ENCODE peak calls at places on chromosomes 13 and 19, in ten cellular contexts. N is right atrium auricular region; U is thoracic aorta; V is heart left ventricle; B is cardiac muscle cell; S is ascending aorta; K is tibial nerve; M is CD4-positive, CD25-positive, alpha-beta regulatory T cell; G is suprapubic skin; P is small intestine. O is an unnamed sample. For H3K27me3, the result is how much of the 10 kb centered on the place peaks cover.

GRCh38 chr13:113170503-113170902 is 12.1 kb downstream of the PROZ start:
- DNase-seq in N (no peak), U (no peak), V (no peak), B (no peak), S (no peak), K (no peak), M (no peak), G (no peak), P (no peak), O (no peak)

GRCh38 chr13:19158006-19158405 is 23.6 kb downstream of the TUBA3C start:
- DNase-seq in N (no peak), U (no peak), V (no peak), B (no peak), S (no peak), K (no peak), M (no peak), G (no peak), P (no peak), O (no peak)

GRCh38 chr19:8143041-8143440 is 6.4 kb downstream of the FBN3 start:
- DNase-seq in N (no peak), U (no peak), V (no peak), B (no peak), S (no peak), K (no peak), M (no peak), G (no peak), P (no peak), O (no peak)

GRCh38 chr19:37519890-37520289 is 13.2 kb downstream of the ZNF793 start:
- DNase-seq in N (no peak), U (no peak), V (no peak), B (peak), S (no peak), K (no peak), M (no peak), G (no peak), P (no peak), O (peak)

GRCh38 chr13:51330741-51331140 is 8.8 kb upstream of the SERPINE3 start:
- DNase-seq in N (no peak), U (no peak), V (no peak), B (peak), S (no peak), K (no peak), M (no peak), G (no peak), P (no peak), O (no peak)

GRCh38 chr13:50127726-50128291 is 112.6 kb downstream of the KCNRG start:
- DNase-seq in N (no peak), U (no peak), V (no peak), B (no peak), S (no peak), K (no peak), M (peak), G (peak), P (peak), O (no peak)

GRCh38 chr13:111895896-111896821 is 170.8 kb upstream of the SOX1 start:
- DNase-seq in N (peak), U (no peak), V (no peak), B (no peak), S (no peak), K (no peak), M (no peak), G (no peak), P (no peak), O (no peak)

GRCh38 chr19:47107201-47107952 is 6.2 kb downstream of the ZC3H4 start:
- DNase-seq in N (no peak), U (no peak), V (no peak), B (no peak), S (no peak), K (no peak), M (peak), G (no peak), P (peak), O (peak)

GRCh38 chr19:10295305-10295846 is 5.6 kb downstream of the ICAM5 start:
- DNase-seq in N (no peak), U (no peak), V (no peak), B (peak), S (no peak), K (no peak), M (peak), G (no peak), P (peak), O (no peak)

GRCh38 chr13:90493667-90494066 is 853.8 kb upstream of the MIR17HG start:
- DNase-seq in N (no peak), U (no peak), V (no peak), B (no peak), S (no peak), K (no peak), M (no peak), G (no peak), P (no peak), O (no peak)

GRCh38 chr19:17303940-17304267 is 679 bp upstream of the ABHD8 start:
- DNase-seq in N (no peak), U (no peak), V (no peak), B (no peak), S (no peak), K (no peak), M (no peak), G (no peak), P (no peak), O (no peak)

GRCh38 chr19:13073263-13073662 is 29.4 kb downstream of the LYL1 start:
- DNase-seq in N (no peak), U (no peak), V (no peak), B (no peak), S (no peak), K (no peak), M (no peak), G (no peak), P (no peak), O (no peak)

GRCh38 chr19:42284641-42285341 is 15.7 kb downstream of the CIC start:
- DNase-seq in N (no peak), U (no peak), V (no peak), B (no peak), S (no peak), K (no peak), M (peak), G (peak), P (no peak), O (no peak)

GRCh38 chr19:7883796-7884570 is 4.3 kb upstream of the LRRC8E start:
- DNase-seq in N (no peak), U (no peak), V (no peak), B (peak), S (no peak), K (no peak), M (no peak), G (no peak), P (no peak), O (peak)

GRCh38 chr19:355134-355533 is 10.5 kb upstream of the MIER2 start:
- DNase-seq in N (no peak), U (no peak), V (no peak), B (no peak), S (no peak), K (no peak), M (no peak), G (no peak), P (no peak), O (peak)

DNA sequence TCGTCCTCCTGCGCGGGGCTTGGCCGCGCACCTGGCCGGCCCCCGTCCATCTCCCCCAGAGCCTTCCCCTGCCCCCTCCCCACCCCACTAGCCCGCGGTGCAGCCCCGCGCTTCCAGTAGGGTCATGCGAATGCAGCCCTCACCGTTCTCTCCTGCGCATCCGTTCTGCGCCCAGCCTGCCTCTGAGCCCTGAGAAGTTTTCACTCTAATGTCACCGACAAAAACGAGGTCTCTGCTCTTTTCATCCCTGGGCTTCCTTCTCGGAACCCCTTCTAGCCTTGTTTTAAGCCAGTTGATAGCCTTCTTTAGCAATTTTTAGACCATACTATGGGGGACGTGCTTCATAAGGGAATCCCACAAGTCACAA is 97.4 kb downstream of the ATP8A2 start:
- DNase-seq in N (no peak), U (no peak), V (no peak), B (no peak), S (no peak), K (no peak), M (no peak), G (no peak), P (no peak), O (no peak)
- H3K27me3 ChIP-seq in N (under half), U (under half), V (under half), B (half or more), S (under half), K (under half), M (under half), G (under half), P (under half), O (under half)

GRCh38 chr19:48396871-48397176 is 3.4 kb downstream of the GRIN2D start:
- DNase-seq in N (no peak), U (no peak), V (no peak), B (no peak), S (no peak), K (no peak), M (no peak), G (no peak), P (no peak), O (no peak)

GRCh38 chr19:48398329-48399235 is 5.1 kb downstream of the GRIN2D start:
- DNase-seq in N (peak), U (peak), V (peak), B (peak), S (no peak), K (peak), M (peak), G (peak), P (peak), O (peak)

GRCh38 chr19:48397263-48397635 is 3.8 kb downstream of the GRIN2D start:
- DNase-seq in N (no peak), U (no peak), V (no peak), B (no peak), S (no peak), K (no peak), M (no peak), G (no peak), P (no peak), O (no peak)

GRCh38 chr19:48396010-48396870 is 2.8 kb downstream of the GRIN2D start:
- DNase-seq in N (no peak), U (no peak), V (no peak), B (no peak), S (no peak), K (no peak), M (no peak), G (no peak), P (peak), O (no peak)

GRCh38 chr19:48397636-48398328 is 4.3 kb downstream of the GRIN2D start:
- DNase-seq in N (no peak), U (no peak), V (no peak), B (peak), S (no peak), K (no peak), M (no peak), G (no peak), P (no peak), O (no peak)
- H3K4me3 ChIP-seq in N (peak), U (peak), V (peak), B (peak), S (peak), K (peak), M (peak), G (peak), P (no peak), O (peak)

DNA sequence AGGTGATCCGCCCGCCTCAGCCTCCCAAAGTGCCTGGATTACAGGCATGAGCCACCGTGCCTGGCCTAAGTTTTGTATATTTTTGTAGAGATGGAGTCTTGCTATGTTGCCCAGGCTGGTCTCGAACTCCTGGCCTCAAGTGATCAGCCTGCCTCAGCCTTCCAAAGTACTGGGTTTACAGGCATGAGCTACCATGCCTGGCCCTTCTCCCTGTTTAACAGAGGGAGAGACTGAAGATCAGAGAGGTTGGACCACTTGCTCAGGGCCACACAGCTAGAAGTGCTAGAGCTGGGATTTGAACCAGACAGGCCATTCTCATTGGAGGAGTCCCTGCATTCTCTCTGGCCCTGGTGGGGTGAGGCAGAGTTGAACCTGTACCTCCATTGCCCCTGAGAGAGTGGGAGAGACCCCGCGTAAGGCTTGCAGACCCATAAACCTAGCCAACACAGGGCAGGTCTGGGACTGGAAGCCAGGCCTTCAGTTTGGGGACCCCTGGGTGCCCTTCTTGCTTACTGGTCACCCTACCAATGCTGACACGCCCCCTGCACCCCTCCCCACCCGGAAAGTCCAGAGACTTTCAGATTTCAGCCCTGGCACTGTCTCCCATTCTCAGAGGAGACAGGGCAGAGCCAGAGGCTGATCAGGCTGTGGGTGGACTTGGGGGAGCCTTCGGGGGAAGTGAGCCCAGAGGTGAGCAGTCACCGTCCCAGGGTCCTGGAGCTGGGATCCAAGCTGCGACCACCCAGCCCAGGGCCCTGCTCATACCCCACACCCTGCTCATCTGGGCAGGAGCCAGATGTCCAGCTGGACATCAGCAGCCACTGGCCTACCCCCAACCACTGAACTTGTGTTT is 13.3 kb downstream of the TTYH1 start:
- DNase-seq in N (no peak), U (no peak), V (no peak), B (no peak), S (no peak), K (no peak), M (no peak), G (no peak), P (no peak), O (peak)
- H3K27me3 ChIP-seq in N (under half), U (under half), V (under half), B (under half), S (under half), K (under half), M (under half), G (half or more), P (under half), O (under half)

DNA sequence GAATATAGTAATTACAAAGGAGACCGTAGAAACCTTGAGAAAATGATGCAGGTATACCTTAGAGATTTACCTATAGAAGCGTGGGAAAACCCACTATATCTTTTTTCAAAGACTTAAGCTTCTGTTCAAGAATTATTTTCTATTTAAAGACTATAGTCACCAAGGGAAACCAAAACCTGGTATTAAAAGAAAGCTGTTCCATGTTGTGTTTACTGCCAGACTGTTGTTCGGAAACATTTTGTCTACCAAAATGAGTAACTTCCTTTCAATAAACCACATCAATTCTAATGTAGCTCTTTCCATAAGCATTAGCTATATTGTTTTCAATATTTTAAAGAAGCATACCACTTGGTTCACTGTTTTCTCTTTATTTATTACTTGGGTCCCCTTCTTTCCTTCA is 182.9 kb upstream of the SLITRK6 start:
- DNase-seq in N (no peak), U (no peak), V (no peak), B (no peak), S (no peak), K (no peak), M (no peak), G (no peak), P (no peak), O (no peak)
- H3K4me3 ChIP-seq in N (no peak), U (no peak), V (no peak), B (no peak), S (no peak), K (no peak), M (no peak), G (no peak), P (no peak), O (no peak)

DNA sequence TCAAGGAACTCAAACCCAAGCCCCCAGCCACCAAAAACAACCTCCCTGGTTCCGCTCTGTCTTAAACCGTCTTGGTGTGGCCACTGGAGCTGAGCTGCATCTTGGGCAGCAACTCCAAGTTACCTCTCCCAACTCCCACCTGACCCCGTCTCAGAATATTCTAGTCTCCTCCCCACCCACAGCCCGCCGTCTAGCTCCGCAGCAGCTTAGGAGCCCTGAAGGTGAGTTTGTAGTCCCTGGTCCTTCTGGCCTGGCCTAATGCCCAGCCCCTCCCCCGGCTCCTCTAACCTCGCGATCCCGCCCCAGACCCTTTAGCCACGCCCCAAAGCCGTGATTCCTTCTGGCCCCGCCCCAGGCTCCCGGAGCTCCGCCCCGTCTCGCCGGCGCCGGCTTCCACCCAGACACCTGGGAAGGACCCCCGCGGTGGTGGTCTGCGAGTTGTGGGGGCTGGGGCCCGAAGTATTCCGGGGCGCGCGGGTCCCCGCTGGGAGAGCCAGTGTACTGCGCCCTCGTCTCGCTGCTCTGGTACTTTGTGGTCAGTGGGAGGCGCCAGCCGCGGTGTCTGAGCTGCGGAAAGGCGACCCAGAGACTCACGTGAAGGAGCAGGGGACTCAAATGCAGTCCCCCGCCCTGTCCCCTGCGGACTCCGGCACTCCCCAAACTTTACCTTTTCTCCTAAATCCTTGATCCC is 2.5 kb upstream of the LHB start:
- DNase-seq in N (no peak), U (no peak), V (peak), B (peak), S (no peak), K (no peak), M (peak), G (peak), P (peak), O (peak)
- H3K27me3 ChIP-seq in N (under half), U (under half), V (under half), B (under half), S (under half), K (under half), M (under half), G (under half), P (under half), O (under half)

GRCh38 chr13:32316030-32316344 is 679 bp downstream of the BRCA2 start:
- DNase-seq in N (no peak), U (no peak), V (no peak), B (no peak), S (no peak), K (no peak), M (no peak), G (no peak), P (no peak), O (no peak)
- H3K4me3 ChIP-seq in N (peak), U (peak), V (peak), B (peak), S (peak), K (peak), M (peak), G (peak), P (peak), O (peak)

GRCh38 chr19:18858906-18859646 is 27.3 kb downstream of the UPF1 start:
- DNase-seq in N (no peak), U (no peak), V (no peak), B (no peak), S (no peak), K (no peak), M (no peak), G (peak), P (no peak), O (no peak)

GRCh38 chr19:18854982-18855381 is 23.2 kb downstream of the UPF1 start:
- DNase-seq in N (no peak), U (no peak), V (no peak), B (no peak), S (no peak), K (no peak), M (no peak), G (no peak), P (no peak), O (no peak)

GRCh38 chr19:18855647-18856384 is 24.1 kb downstream of the UPF1 start:
- DNase-seq in N (no peak), U (no peak), V (no peak), B (no peak), S (no peak), K (no peak), M (no peak), G (no peak), P (no peak), O (no peak)

GRCh38 chr19:18857223-18857622 is 25.5 kb downstream of the UPF1 start:
- DNase-seq in N (no peak), U (no peak), V (no peak), B (no peak), S (no peak), K (no peak), M (no peak), G (no peak), P (no peak), O (no peak)

DNA sequence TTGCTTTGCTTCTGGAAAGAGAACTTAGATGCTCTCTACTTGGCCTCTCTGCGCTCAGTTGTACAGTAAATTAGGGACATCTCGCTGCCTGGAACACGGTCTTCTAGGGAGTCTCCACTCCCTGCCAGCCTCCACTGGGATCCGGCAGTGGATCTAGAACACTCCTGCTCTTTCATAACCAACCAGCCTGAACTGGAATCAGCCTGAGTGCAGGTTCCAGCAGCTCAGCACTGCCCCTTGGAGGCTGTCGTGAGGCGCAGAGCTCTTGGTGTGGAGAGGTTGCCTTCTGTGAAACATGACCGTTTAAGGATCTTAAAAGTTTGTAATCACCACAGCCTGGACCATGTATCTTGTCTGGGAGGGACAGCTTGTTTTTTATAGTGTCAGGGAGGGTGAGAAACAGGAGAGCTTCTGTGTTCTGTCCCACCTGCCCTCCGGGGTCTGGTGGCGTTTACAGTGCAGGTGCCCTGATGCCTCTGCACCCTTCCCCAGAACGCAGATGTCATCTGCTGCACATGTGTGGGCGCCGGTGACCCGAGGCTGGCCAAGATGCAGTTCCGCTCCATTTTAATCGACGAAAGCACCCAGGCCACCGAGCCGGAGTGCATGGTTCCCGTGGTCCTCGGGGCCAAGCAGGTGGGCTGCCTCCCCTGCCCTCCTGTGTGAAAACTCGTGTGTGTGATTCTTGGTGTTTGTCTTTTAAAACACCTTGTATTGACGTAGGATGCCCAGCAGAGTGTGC is 24.8 kb downstream of the UPF1 start:
- DNase-seq in N (no peak), U (no peak), V (no peak), B (peak), S (no peak), K (no peak), M (no peak), G (no peak), P (no peak), O (no peak)
- H3K27me3 ChIP-seq in N (under half), U (under half), V (under half), B (under half), S (under half), K (under half), M (under half), G (under half), P (under half), O (under half)

GRCh38 chr19:50817941-50818858 is 5.4 kb downstream of the KLK1 start:
- DNase-seq in N (no peak), U (no peak), V (peak), B (peak), S (no peak), K (no peak), M (no peak), G (no peak), P (peak), O (no peak)
- H3K4me3 ChIP-seq in N (no peak), U (peak), V (peak), B (peak), S (peak), K (peak), M (peak), G (peak), P (no peak), O (no peak)

DNA sequence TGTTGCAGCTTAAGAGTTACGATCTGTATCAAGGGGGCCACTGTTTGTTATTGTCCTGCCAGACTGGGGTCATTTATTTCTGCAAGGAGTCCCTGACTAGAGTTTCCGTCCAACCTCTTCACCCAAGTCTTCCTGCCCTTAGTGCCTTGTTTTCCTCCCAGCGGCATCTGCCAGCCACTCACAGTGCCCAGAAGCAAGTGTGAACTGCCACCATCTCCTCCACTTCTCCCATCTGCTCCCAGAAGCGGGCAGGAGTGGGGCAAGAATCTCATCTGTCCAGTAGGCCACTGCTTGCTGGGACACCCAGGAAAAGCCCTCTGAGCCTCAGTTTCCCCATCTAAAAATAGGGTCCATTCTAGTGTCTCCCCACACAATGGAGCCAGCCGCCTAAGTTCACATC is 4.0 kb downstream of the NOVA2 start:
- DNase-seq in N (no peak), U (no peak), V (no peak), B (no peak), S (no peak), K (no peak), M (no peak), G (no peak), P (no peak), O (no peak)
- H3K27me3 ChIP-seq in N (under half), U (under half), V (under half), B (under half), S (under half), K (under half), M (under half), G (half or more), P (under half), O (half or more)

O was measured in PC-9.